ENCODE peak calls at places on chromosome 17, in five cellular contexts. T is cardiac muscle cell; K is neural progenitor cell; B is K562; H is CD8-positive, alpha-beta T cell. A is an unnamed sample.

GRCh38 chr17:63434951-63435571 is 11.0 kb downstream of the CYB561 start:
- DNase-seq in T (peak; percentile 47), K (no peak), B (no peak), H (peak; percentile 11), A (no peak)

GRCh38 chr17:2151634-2152033 is 96.7 kb downstream of the HIC1 start:
- DNase-seq in T (no peak), K (no peak), B (no peak), H (no peak), A (no peak)

GRCh38 chr17:29368161-29368560 is 22.0 kb upstream of the TAOK1 start:
- DNase-seq in T (no peak), K (no peak), B (no peak), H (no peak), A (no peak)

GRCh38 chr17:74916136-74916850 is 6.8 kb downstream of the USH1G start:
- DNase-seq in T (no peak), K (no peak), B (no peak), H (no peak), A (no peak)

GRCh38 chr17:4679652-4680051 is 24.3 kb downstream of the PELP1 start:
- DNase-seq in T (peak; percentile 46), K (no peak), B (no peak), H (no peak), A (no peak)

GRCh38 chr17:58046230-58047094 is 36.8 kb upstream of the DYNLL2 start:
- DNase-seq in T (no peak), K (peak; percentile 32), B (no peak), H (no peak), A (no peak)

GRCh38 chr17:7023576-7024401 is 939 bp downstream of the BCL6B start:
- DNase-seq in T (peak; percentile 93), K (peak; percentile 93), B (peak; percentile 86), H (peak; percentile 83), A (no peak)

GRCh38 chr17:7632492-7632894 is 2.6 kb downstream of the SHBG start:
- DNase-seq in T (peak; percentile 72), K (peak; percentile 70), B (peak; percentile 48), H (no peak), A (no peak)

GRCh38 chr17:64410750-64411490 is 20.3 kb upstream of the PECAM1 start:
- DNase-seq in T (no peak), K (peak; percentile 15), B (peak; percentile 10), H (no peak), A (no peak)

GRCh38 chr17:67211742-67212141 is 33.3 kb downstream of the HELZ start:
- DNase-seq in T (peak; percentile 71), K (no peak), B (no peak), H (no peak), A (no peak)

GRCh38 chr17:51056813-51057510 is 63.7 kb downstream of the SPAG9 start:
- DNase-seq in T (peak; percentile 88), K (peak; percentile 68), B (peak; percentile 19), H (no peak), A (no peak)

GRCh38 chr17:63132509-63132911 is 166.5 kb downstream of the TANC2 start:
- DNase-seq in T (peak; percentile 23), K (no peak), B (no peak), H (no peak), A (no peak)

GRCh38 chr17:41814195-41814594 is 1.4 kb downstream of the FKBP10 start:
- DNase-seq in T (peak; percentile 59), K (no peak), B (no peak), H (no peak), A (no peak)

DNA sequence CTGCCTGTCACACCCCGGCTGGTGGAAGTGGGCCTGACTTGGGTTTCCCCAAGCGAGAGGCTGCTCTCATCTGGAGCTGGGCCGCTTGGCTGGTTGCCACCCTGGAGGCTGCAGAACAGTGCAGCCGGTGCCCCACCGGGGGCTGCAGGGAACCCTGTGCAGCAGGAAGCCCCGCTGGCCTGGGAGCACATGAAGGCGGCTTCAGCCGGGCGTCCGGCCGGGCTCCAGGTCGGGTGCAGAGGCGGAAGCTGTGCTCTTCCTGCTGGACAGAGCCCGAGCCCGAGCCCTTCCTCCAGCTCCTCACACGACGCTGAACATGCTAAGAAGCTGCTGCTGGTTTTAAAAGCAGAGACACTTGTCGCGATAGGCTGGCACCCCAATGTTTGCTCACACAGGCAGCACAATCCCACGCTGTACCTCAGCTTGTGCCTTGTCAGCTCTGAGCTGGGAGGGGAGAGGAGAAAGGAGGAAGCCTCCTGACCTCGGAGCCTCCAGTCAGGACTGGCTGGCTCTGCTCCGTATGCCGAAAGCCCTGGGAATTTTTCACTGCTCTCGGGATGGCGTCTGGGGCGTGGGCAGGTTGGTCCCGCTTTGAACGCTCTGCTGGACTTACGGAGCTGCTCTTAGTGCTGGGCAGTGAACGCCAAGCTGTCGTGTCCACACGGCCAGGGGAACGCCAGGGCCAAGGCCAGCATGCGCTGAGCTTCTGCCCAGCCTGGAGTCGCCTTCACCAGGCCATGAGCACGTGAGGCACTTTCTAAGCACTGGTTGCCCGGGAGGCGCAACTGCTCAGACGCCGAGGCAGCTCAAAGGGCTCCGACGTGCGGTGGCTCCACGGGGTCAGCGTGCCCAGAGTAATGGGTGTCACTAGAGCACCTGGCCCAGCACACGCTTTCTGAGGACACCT is 8.8 kb downstream of the CDK5R1 start:
- DNase-seq in T (peak; percentile 37), K (peak; percentile 15), B (no peak), H (no peak), A (no peak)
- H3K4me1 ChIP-seq in T (peaks cover 27% of the 10 kb centered on the region), K (peaks cover under 1% of the 10 kb centered on the region), B (peaks cover 15% of the 10 kb centered on the region), H (peaks cover 56% of the 10 kb centered on the region), A (no peaks in the 10 kb centered on the region)

DNA sequence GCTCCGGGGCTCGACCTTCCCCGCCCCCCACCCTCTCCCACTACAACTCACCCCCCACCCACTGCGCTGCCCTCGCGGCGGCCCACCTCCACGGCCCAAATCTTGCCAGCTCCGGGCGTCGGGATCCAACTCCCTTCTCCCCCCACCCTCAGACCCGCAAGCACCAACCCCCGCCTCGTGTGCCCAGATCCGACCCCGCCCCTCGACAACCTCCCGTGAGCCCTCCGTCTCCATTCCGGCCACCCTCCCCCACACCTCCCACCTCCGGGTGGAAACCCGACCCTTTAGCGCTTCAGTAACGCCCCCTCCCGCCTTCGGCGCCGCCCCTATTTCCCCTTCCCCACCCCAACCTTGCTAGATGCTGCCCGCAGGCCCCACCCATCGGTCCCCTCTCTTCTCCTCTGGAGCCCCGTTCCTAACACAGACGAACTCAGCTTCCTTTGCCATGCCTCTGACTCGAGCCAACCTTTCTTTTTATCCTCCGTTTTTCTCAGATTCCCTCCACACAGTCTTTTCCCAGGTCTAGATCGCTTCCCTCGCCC is 717 bp downstream of the UBE2Z start:
- DNase-seq in T (peak; percentile 93), K (peak; percentile 97), B (peak; percentile 90), H (peak; percentile 79), A (peak; percentile 84)
- H3K4me3 ChIP-seq in T (peak overlapping the region; percentile 98), K (peak overlapping the region; percentile 90), B (peak overlapping the region; percentile 88), H (peak overlapping the region; percentile 77), A (peak overlapping the region; percentile 96)

DNA sequence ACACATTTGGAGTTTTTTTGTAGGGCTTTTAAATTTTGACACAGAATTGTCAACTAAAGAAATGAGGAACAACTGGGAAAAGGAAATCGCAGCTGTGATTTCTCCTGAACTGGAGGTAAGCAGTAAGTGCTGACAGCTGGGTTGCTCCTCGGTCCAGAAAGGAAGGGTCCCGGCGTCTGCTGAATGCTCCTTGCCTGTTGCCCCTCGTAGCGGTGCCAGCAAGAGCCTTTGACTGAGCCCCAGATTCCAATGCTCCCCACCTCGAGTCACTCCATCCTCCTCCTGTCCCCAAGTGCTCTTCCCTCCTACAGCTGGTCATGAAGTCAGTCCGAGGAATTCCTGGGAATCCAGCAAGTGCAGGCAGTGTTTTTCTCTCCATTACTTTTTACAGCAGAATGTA is 32.0 kb upstream of the ENDOV start:
- DNase-seq in T (no peak), K (no peak), B (no peak), H (no peak), A (no peak)
- H3K27ac ChIP-seq in T (no peak overlapping the region), K (no peak overlapping the region), B (no peak overlapping the region), H (no peak overlapping the region), A (no peak overlapping the region)

DNA sequence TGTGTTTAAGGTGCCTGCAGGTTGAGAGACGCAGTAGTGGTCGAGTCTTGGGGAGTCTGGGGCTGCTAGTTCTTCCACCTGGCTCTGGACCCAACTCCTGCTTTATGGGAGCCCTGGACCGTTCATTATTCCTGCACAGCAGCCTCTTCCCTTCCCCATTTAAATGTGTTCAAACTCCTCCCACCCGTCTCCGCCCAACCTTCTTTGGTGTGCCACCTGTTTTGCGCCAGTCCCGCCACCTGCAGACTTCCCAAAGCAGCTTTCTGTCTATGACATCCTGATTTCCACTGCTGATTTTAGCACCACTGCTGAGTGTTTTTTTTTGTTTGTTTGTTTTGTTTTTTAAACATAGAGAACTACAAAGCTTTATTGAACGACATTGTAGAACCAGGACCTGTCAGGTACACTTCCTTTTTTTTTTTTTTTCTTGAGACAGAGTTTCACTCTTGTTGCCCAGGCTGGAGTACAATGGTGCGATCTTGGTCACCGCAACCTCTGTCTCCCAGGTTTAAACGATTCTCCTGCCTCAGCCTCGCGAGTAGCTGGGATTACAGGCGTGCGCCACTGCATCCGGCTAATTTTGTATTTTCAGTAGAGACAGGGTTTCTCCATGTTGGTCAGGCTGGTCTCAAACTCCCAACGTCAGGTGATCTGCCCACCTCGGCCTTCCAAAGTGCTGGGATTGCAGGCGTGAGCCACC is 12.8 kb downstream of the ADORA2B start:
- DNase-seq in T (no peak), K (no peak), B (no peak), H (no peak), A (no peak)
- H3K4me1 ChIP-seq in T (no peaks in the 10 kb centered on the region), K (no peaks in the 10 kb centered on the region), B (peaks cover 34% of the 10 kb centered on the region), H (no peaks in the 10 kb centered on the region), A (no peaks in the 10 kb centered on the region)

GRCh38 chr17:9016941-9017552 is 4.3 kb upstream of the NTN1 start:
- DNase-seq in T (no peak), K (no peak), B (no peak), H (no peak), A (no peak)
- H3K4me3 ChIP-seq in T (no peak overlapping the region), K (no peak overlapping the region), B (no peak overlapping the region), H (no peak overlapping the region), A (no peak overlapping the region)

GRCh38 chr17:72472116-72472515 is 351.3 kb downstream of the SOX9 start:
- DNase-seq in T (no peak), K (no peak), B (no peak), H (no peak), A (no peak)

GRCh38 chr17:72470338-72471133 is 349.7 kb downstream of the SOX9 start:
- DNase-seq in T (no peak), K (no peak), B (no peak), H (no peak), A (no peak)

GRCh38 chr17:72467841-72468653 is 347.2 kb downstream of the SOX9 start:
- DNase-seq in T (peak; percentile 79), K (peak; percentile 64), B (no peak), H (no peak), A (no peak)

GRCh38 chr17:72474243-72474642 is 353.4 kb downstream of the SOX9 start:
- DNase-seq in T (no peak), K (no peak), B (no peak), H (no peak), A (no peak)

DNA sequence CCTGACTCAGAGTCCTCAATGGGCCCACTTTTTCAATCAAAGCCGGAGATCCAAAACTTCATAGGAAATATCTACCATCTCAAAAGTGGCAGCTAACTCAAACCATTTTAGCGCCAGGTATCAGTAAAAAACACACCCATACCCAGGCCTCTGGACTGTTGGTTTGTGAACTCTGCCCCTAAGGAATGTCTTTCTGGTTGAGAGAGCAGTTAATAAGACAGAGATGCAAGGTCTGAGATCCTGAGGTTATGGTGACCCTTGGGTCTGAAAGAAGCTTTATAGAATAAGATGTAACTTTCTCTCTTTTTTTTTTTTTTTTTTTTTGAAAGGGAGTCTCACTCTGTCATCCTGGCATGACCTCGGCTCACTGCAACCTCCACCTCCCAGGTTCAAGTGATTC is 350.5 kb downstream of the SOX9 start:
- DNase-seq in T (no peak), K (no peak), B (no peak), H (no peak), A (no peak)
- H3K27ac ChIP-seq in T (no peak overlapping the region), K (no peak overlapping the region), B (no peak overlapping the region), H (no peak overlapping the region), A (no peak overlapping the region)

A was measured in iPS DF 6.9.